ENCODE peak calls at places on chromosomes 5 and 9, in eight cellular contexts. L is AG08396, N is NCI-H1092, F is H9, D is C1 segment of cervical spinal cord, J is H4, Q is A673, Y is EH. T is an unnamed sample.

GRCh38 chr5:140982083-140982716 is 15.9 kb downstream of the PCDHAC2 start:
- DNase-seq in L (no peak), N (no peak), F (no peak), D (no peak), J (no peak), Q (no peak), Y (no peak), T (no peak)

GRCh38 chr9:130607640-130608420 is 28.5 kb downstream of the FUBP3 start:
- DNase-seq in L (peak; percentile 51), N (no peak), F (no peak), D (no peak), J (no peak), Q (no peak), Y (peak; percentile 55), T (no peak)

GRCh38 chr5:168317096-168317520 is 25.7 kb downstream of the WWC1 start:
- DNase-seq in L (no peak), N (no peak), F (no peak), D (no peak), J (no peak), Q (no peak), Y (no peak), T (no peak)

GRCh38 chr9:91117959-91118651 is 243.6 kb downstream of the AUH start:
- DNase-seq in L (peak; percentile 94), N (peak; percentile 58), F (peak; percentile 73), D (peak; percentile 31), J (no peak), Q (no peak), Y (peak; percentile 91), T (peak; percentile 3)

GRCh38 chr9:21461377-21461776 is 20.7 kb downstream of the IFNE start:
- DNase-seq in L (no peak), N (no peak), F (no peak), D (no peak), J (no peak), Q (no peak), Y (no peak), T (no peak)

GRCh38 chr9:133188006-133188842 is 20.8 kb downstream of the OBP2B start:
- DNase-seq in L (no peak), N (peak; percentile 15), F (peak; percentile 86), D (no peak), J (peak; percentile 44), Q (peak; percentile 46), Y (peak; percentile 14), T (peak; percentile 49)

GRCh38 chr5:103510851-103511553 is 51.6 kb downstream of the NUDT12 start:
- DNase-seq in L (no peak), N (no peak), F (no peak), D (no peak), J (no peak), Q (no peak), Y (peak; percentile 49), T (no peak)

GRCh38 chr5:172530835-172531703 is 76.7 kb upstream of the SH3PXD2B start:
- DNase-seq in L (no peak), N (no peak), F (peak; percentile 16), D (no peak), J (no peak), Q (no peak), Y (no peak), T (no peak)

GRCh38 chr9:34570422-34571179 is 18.9 kb downstream of the CNTFR start:
- DNase-seq in L (no peak), N (no peak), F (no peak), D (no peak), J (no peak), Q (no peak), Y (no peak), T (no peak)

GRCh38 chr5:174750720-174751119 is 26.3 kb downstream of the MSX2 start:
- DNase-seq in L (peak; percentile 55), N (no peak), F (no peak), D (no peak), J (no peak), Q (peak; percentile 17), Y (peak; percentile 81), T (no peak)

GRCh38 chr5:134555889-134556311 is 30.4 kb downstream of the JADE2 start:
- DNase-seq in L (peak; percentile 64), N (peak; percentile 29), F (peak; percentile 61), D (peak; percentile 14), J (peak; percentile 99), Q (peak; percentile 84), Y (peak; percentile 80), T (peak; percentile 56)

GRCh38 chr5:1004598-1005361 is 3.8 kb upstream of the NKD2 start:
- DNase-seq in L (peak; percentile 62), N (no peak), F (no peak), D (no peak), J (no peak), Q (peak; percentile 85), Y (peak; percentile 40), T (peak; percentile 18)

GRCh38 chr5:82105457-82105856 is 133.6 kb downstream of the ATG10 start:
- DNase-seq in L (no peak), N (no peak), F (no peak), D (no peak), J (no peak), Q (no peak), Y (no peak), T (no peak)

GRCh38 chr9:115939065-115939765 is 214.4 kb upstream of the PAPPA start:
- DNase-seq in L (no peak), N (no peak), F (no peak), D (no peak), J (no peak), Q (no peak), Y (peak; percentile 76), T (no peak)

GRCh38 chr5:116358015-116358523 is 216.6 kb downstream of the SEMA6A start:
- DNase-seq in L (no peak), N (no peak), F (no peak), D (no peak), J (no peak), Q (no peak), Y (no peak), T (no peak)

GRCh38 chr9:24245988-24246387 is 299.7 kb downstream of the IZUMO3 start:
- DNase-seq in L (peak; percentile 4), N (no peak), F (no peak), D (no peak), J (peak; percentile 7), Q (peak; percentile 1), Y (peak; percentile 1), T (peak; percentile 61)

GRCh38 chr9:82488702-82489578 is 500.4 kb downstream of the SPATA31D1 start:
- DNase-seq in L (peak; percentile 30), N (peak; percentile 75), F (no peak), D (no peak), J (peak; percentile 90), Q (peak; percentile 34), Y (peak; percentile 90), T (no peak)

GRCh38 chr5:155562153-155562552 is 548.6 kb downstream of the KIF4B start:
- DNase-seq in L (no peak), N (no peak), F (no peak), D (no peak), J (no peak), Q (no peak), Y (no peak), T (peak; percentile 7)

GRCh38 chr9:5430912-5431311 is 6.8 kb downstream of the PLGRKT start:
- DNase-seq in L (no peak), N (no peak), F (no peak), D (no peak), J (no peak), Q (no peak), Y (peak; percentile 9), T (no peak)

GRCh38 chr5:159385529-159385928 is 55.2 kb upstream of the IL12B start:
- DNase-seq in L (no peak), N (no peak), F (no peak), D (no peak), J (no peak), Q (no peak), Y (no peak), T (no peak)

GRCh38 chr9:135862781-135863180 is 44.6 kb downstream of the CAMSAP1 start:
- DNase-seq in L (no peak), N (no peak), F (no peak), D (no peak), J (no peak), Q (no peak), Y (no peak), T (no peak)

GRCh38 chr5:113514263-113514590 is 733 bp downstream of the YTHDC2 start:
- DNase-seq in L (no peak), N (no peak), F (no peak), D (peak; percentile 35), J (no peak), Q (no peak), Y (peak; percentile 33), T (peak; percentile 32)

GRCh38 chr5:107869459-107870115 is 198.8 kb upstream of the EFNA5 start:
- DNase-seq in L (peak; percentile 43), N (no peak), F (no peak), D (no peak), J (peak; percentile 67), Q (no peak), Y (peak; percentile 86), T (no peak)

GRCh38 chr9:76701441-76702031 is 62.7 kb upstream of the PCA3 start:
- DNase-seq in L (no peak), N (no peak), F (no peak), D (no peak), J (no peak), Q (peak; percentile 28), Y (no peak), T (peak; percentile 93)

GRCh38 chr9:124206391-124206790 is 51.4 kb upstream of the NEK6 start:
- DNase-seq in L (no peak), N (no peak), F (no peak), D (no peak), J (no peak), Q (no peak), Y (no peak), T (no peak)